ENCODE peak calls at places on chromosomes 3 and 15, in four cellular contexts. N is mesendoderm, Z is lower leg skin, G is Peyer's patch. A is an unnamed sample.
A peak's percentile ranks its signal among the peaks of the same experiment; 100 is the strongest.

GRCh38 chr3:45137656-45138181 is 8.5 kb downstream of the CDCP1 start:
- DNase-seq in N (peak; percentile 66), Z (no peak), G (no peak), A (no peak)

GRCh38 chr3:155418426-155418825 is 124.9 kb upstream of the STRIT1 start:
- DNase-seq in Z (no peak), G (no peak), N (peak; percentile 51), A (no peak)

GRCh38 chr3:40312661-40313226 is 3.2 kb downstream of the EIF1B start:
- DNase-seq in G (no peak), Z (no peak), N (no peak), A (no peak)

GRCh38 chr15:95557226-95558046 is 773.1 kb upstream of the NR2F2 start:
- DNase-seq in Z (no peak), N (peak; percentile 74), G (no peak), A (peak; percentile 86)

GRCh38 chr15:75654201-75654907 is 6.6 kb downstream of the SNX33 start:
- DNase-seq in G (no peak), N (no peak), Z (no peak), A (no peak)

GRCh38 chr3:7333125-7333524 is 472.2 kb downstream of the GRM7 start:
- DNase-seq in G (no peak), N (no peak), Z (no peak), A (no peak)

GRCh38 chr3:33315826-33316225 is 38.6 kb downstream of the FBXL2 start:
- DNase-seq in Z (no peak), N (no peak), G (no peak), A (peak; percentile 39)

GRCh38 chr3:143979813-143980212 is 8.2 kb downstream of the DIPK2A start:
- DNase-seq in G (no peak), Z (no peak), N (no peak), A (no peak)

GRCh38 chr15:90191795-90192494 is 9.2 kb upstream of the SEMA4B start:
- DNase-seq in Z (peak; percentile 84), N (no peak), G (peak; percentile 92), A (peak; percentile 60)

GRCh38 chr3:138686771-138687221 is 78.2 kb downstream of the FAIM start:
- DNase-seq in N (no peak), Z (no peak), G (no peak), A (peak; percentile 67)

GRCh38 chr15:75902129-75902557 is 1.5 kb upstream of the FBXO22 start:
- DNase-seq in G (no peak), Z (no peak), N (peak; percentile 98), A (no peak)

GRCh38 chr3:72113564-72113963 is 328.6 kb upstream of the PROK2 start:
- DNase-seq in Z (no peak), G (no peak), N (no peak), A (no peak)

GRCh38 chr3:124401841-124402240 is 328.4 kb upstream of the UMPS start:
- DNase-seq in N (peak; percentile 87), Z (no peak), G (no peak), A (peak; percentile 81)

GRCh38 chr3:85584779-85585356 is 626.1 kb downstream of the CADM2 start:
- DNase-seq in N (no peak), Z (no peak), G (no peak), A (no peak)

GRCh38 chr3:84836961-84837360 is 121.8 kb upstream of the CADM2 start:
- DNase-seq in G (no peak), N (peak; percentile 83), Z (no peak), A (no peak)

GRCh38 chr15:31597466-31597865 is 270.8 kb downstream of the KLF13 start:
- DNase-seq in Z (no peak), N (no peak), G (no peak), A (no peak)

GRCh38 chr15:43270676-43271306 is 4.1 kb upstream of the TGM5 start:
- DNase-seq in N (no peak), G (no peak), Z (no peak), A (no peak)

GRCh38 chr3:61172684-61173083 is 78.6 kb downstream of the FHIT start:
- DNase-seq in Z (no peak), N (peak; percentile 73), G (no peak), A (no peak)

GRCh38 chr3:73036694-73037368 is 24.6 kb upstream of the EBLN2 start:
- DNase-seq in G (no peak), N (no peak), Z (no peak), A (no peak)

GRCh38 chr3:109369510-109369909 is 32.2 kb upstream of the DPPA4 start:
- DNase-seq in Z (no peak), N (peak; percentile 77), G (no peak), A (no peak)

GRCh38 chr15:101406796-101407195 is 82.7 kb downstream of the PCSK6 start:
- DNase-seq in Z (no peak), G (no peak), N (no peak), A (no peak)

GRCh38 chr3:68009865-68010264 is 355.5 kb upstream of the SUCLG2 start:
- DNase-seq in G (no peak), N (no peak), Z (no peak), A (no peak)

GRCh38 chr3:99332276-99332675 is 306.1 kb upstream of the COL8A1 start:
- DNase-seq in N (no peak), G (no peak), Z (no peak), A (no peak)

GRCh38 chr3:126530171-126531050 is 6.5 kb downstream of the CHST13 start:
- DNase-seq in Z (no peak), N (no peak), G (peak; percentile 47), A (no peak)

GRCh38 chr15:20352241-20353200 is 189.1 kb downstream of the GOLGA6L6 start:
- DNase-seq in G (peak; percentile 37), Z (no peak), N (no peak), A (no peak)

GRCh38 chr3:120766576-120766975 is 24.0 kb downstream of the GTF2E1 start:
- DNase-seq in G (no peak), N (no peak), Z (no peak), A (no peak)

GRCh38 chr3:182914341-182914740 is 66.0 kb downstream of the DCUN1D1 start:
- DNase-seq in Z (no peak), N (no peak), G (no peak), A (no peak)

GRCh38 chr15:101045236-101045646 is 126.1 kb downstream of the LRRK1 start:
- DNase-seq in G (peak; percentile 37), N (no peak), Z (no peak), A (no peak)

GRCh38 chr3:123559040-123559861 is 25.6 kb downstream of the HACD2 start:
- DNase-seq in G (no peak), N (peak; percentile 42), Z (peak; percentile 26), A (no peak)

GRCh38 chr3:188106006-188106405 is 48.0 kb upstream of the LPP start:
- DNase-seq in Z (no peak), N (no peak), G (no peak), A (no peak)

GRCh38 chr3:185353823-185354614 is 8.9 kb upstream of the MAP3K13 start:
- DNase-seq in G (peak; percentile 61), N (peak; percentile 99), Z (peak; percentile 57), A (no peak)

GRCh38 chr15:61382927-61383326 is 153.8 kb upstream of the RORA start:
- DNase-seq in G (no peak), Z (no peak), N (no peak), A (no peak)

GRCh38 chr3:4866841-4867240 is 112.4 kb upstream of the BHLHE40 start:
- DNase-seq in N (no peak), Z (no peak), G (no peak), A (no peak)

GRCh38 chr15:57098896-57099295 is 180.5 kb downstream of the TCF12 start:
- DNase-seq in N (no peak), G (no peak), Z (no peak), A (no peak)

GRCh38 chr3:133836497-133837158 is 31.0 kb downstream of the SRPRB start:
- DNase-seq in N (no peak), G (no peak), Z (no peak), A (no peak)

GRCh38 chr15:91696981-91697380 is 156.5 kb upstream of the SLCO3A1 start:
- DNase-seq in N (no peak), G (no peak), Z (no peak), A (no peak)

GRCh38 chr15:91692596-91692995 is 160.9 kb upstream of the SLCO3A1 start:
- DNase-seq in N (no peak), G (no peak), Z (no peak), A (no peak)

GRCh38 chr15:91689377-91689776 is 164.1 kb upstream of the SLCO3A1 start:
- DNase-seq in G (no peak), Z (no peak), N (no peak), A (no peak)

GRCh38 chr15:91694829-91695205 is 158.7 kb upstream of the SLCO3A1 start:
- DNase-seq in G (no peak), Z (peak; percentile 82), N (no peak), A (no peak)

GRCh38 chr15:91694131-91694828 is 159.2 kb upstream of the SLCO3A1 start:
- DNase-seq in N (peak; percentile 84), Z (peak; percentile 51), G (no peak), A (no peak)
- H3K4me3 ChIP-seq in N (no peak overlapping the region), Z (no peak overlapping the region), G (peak overlapping the region; percentile 40), A (no peak overlapping the region)

DNA sequence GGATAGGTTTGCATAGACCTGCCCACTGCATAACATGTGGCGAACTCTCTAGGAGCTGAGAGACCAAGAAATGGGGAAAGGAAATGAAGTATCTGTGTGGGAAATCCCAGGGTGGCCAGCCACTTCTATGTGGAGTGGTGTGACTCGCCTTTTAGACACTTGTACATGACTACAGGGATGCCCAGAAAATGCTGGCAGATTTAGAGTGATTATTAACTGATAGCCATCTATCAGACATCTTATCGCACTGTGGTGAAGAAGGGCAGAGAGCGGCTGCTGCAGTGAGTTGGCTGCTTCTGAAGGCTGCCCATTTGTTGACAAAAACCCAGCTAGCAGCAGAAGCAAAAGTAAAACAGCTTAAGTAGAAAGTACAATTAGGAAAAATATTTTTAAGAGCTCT is 18.1 kb upstream of the STAC start:
- DNase-seq in Z (no peak), G (no peak), N (peak; percentile 23), A (peak; percentile 25)
- H3K4me3 ChIP-seq in Z (no peak overlapping the region), G (no peak overlapping the region), N (no peak overlapping the region), A (no peak overlapping the region)

DNA sequence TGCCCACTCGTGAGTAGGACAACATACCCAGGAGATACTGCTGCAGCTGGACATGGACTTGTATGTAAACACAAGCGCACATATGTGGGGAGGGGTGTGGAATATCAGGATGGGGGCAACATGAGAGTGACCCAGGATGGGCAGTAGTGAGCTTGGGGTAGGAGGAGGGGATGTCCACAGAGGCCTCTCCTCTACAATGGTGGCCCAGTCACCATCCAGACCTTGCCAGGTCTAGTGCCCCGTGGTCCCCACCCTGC is 266 bp upstream of the ZBTB47 start:
- DNase-seq in G (no peak), N (no peak), Z (no peak), A (no peak)
- H3K4me3 ChIP-seq in G (peak overlapping the region; percentile 82), N (no peak overlapping the region), Z (peak overlapping the region; percentile 77), A (peak overlapping the region; percentile 79)

GRCh38 chr15:64807751-64808222 is 17.7 kb downstream of the PIF1 start:
- DNase-seq in G (no peak), Z (no peak), N (peak; percentile 74), A (no peak)

GRCh38 chr15:64808785-64809453 is 16.5 kb downstream of the PIF1 start:
- DNase-seq in N (peak; percentile 79), Z (no peak), G (no peak), A (no peak)

GRCh38 chr15:64806509-64806908 is 18.9 kb downstream of the PIF1 start:
- DNase-seq in G (no peak), N (peak; percentile 62), Z (no peak), A (no peak)

GRCh38 chr15:64804619-64805018 is 20.8 kb downstream of the PIF1 start:
- DNase-seq in G (no peak), Z (no peak), N (no peak), A (no peak)

GRCh38 chr15:64807051-64807749 is 18.2 kb downstream of the PIF1 start:
- DNase-seq in G (no peak), Z (no peak), N (peak; percentile 85), A (no peak)
- H3K4me3 ChIP-seq in G (no peak overlapping the region), Z (no peak overlapping the region), N (no peak overlapping the region), A (no peak overlapping the region)

GRCh38 chr3:11847607-11848006 is 922 bp upstream of the TAMM41 start:
- DNase-seq in G (no peak), Z (no peak), N (peak; percentile 11), A (no peak)
- H3K4me3 ChIP-seq in G (no peak overlapping the region), Z (no peak overlapping the region), N (no peak overlapping the region), A (no peak overlapping the region)